ENCODE peak calls at places on chromosomes 6 and 20, in ten cellular contexts. One of them, this sample, is unnamed.

GRCh38 chr6:55290736-55291135 is 36.5 kb upstream of the GFRAL start:
- DNase-seq in activated T-cell treated with anti-CD3 and anti-CD28 coated beads, Interleukin-2, amount 50 U/mL, for 72 hours: no peak
- DNase-seq in colonic mucosa: no peak
- DNase-seq in HFF-Myc: no peak
- DNase-seq in skeletal muscle cell: no peak
- DNase-seq in nucleus accumbens: no peak
- DNase-seq in adipocyte: peak; percentile 3
- DNase-seq in NCI-H1694: no peak
- DNase-seq in naive B cell: no peak
- DNase-seq in HuH-7: no peak
- DNase-seq in this sample: no peak

GRCh38 chr6:45421700-45422540 is 44.2 kb upstream of the SUPT3H start:
- DNase-seq in activated T-cell treated with anti-CD3 and anti-CD28 coated beads, Interleukin-2, amount 50 U/mL, for 72 hours: peak; percentile 66
- DNase-seq in colonic mucosa: peak; percentile 46
- DNase-seq in HFF-Myc: no peak
- DNase-seq in skeletal muscle cell: peak; percentile 40
- DNase-seq in nucleus accumbens: peak; percentile 59
- DNase-seq in adipocyte: peak; percentile 82
- DNase-seq in NCI-H1694: no peak
- DNase-seq in naive B cell: peak; percentile 39
- DNase-seq in HuH-7: peak; percentile 42
- DNase-seq in this sample: peak; percentile 36

GRCh38 chr6:69349776-69350175 is 447.0 kb downstream of the LMBRD1 start:
- DNase-seq in activated T-cell treated with anti-CD3 and anti-CD28 coated beads, Interleukin-2, amount 50 U/mL, for 72 hours: no peak
- DNase-seq in colonic mucosa: no peak
- DNase-seq in HFF-Myc: no peak
- DNase-seq in skeletal muscle cell: no peak
- DNase-seq in nucleus accumbens: peak; percentile 33
- DNase-seq in adipocyte: no peak
- DNase-seq in NCI-H1694: peak; percentile 69
- DNase-seq in naive B cell: no peak
- DNase-seq in HuH-7: no peak
- DNase-seq in this sample: no peak

GRCh38 chr6:35294308-35294945 is 3.2 kb upstream of the DEF6 start:
- DNase-seq in activated T-cell treated with anti-CD3 and anti-CD28 coated beads, Interleukin-2, amount 50 U/mL, for 72 hours: peak; percentile 47
- DNase-seq in colonic mucosa: no peak
- DNase-seq in HFF-Myc: no peak
- DNase-seq in skeletal muscle cell: no peak
- DNase-seq in nucleus accumbens: no peak
- DNase-seq in adipocyte: peak; percentile 52
- DNase-seq in NCI-H1694: no peak
- DNase-seq in naive B cell: peak; percentile 48
- DNase-seq in HuH-7: peak; percentile 75
- DNase-seq in this sample: no peak

GRCh38 chr20:5039255-5039657 is 37.9 kb upstream of the SLC23A2 start:
- DNase-seq in activated T-cell treated with anti-CD3 and anti-CD28 coated beads, Interleukin-2, amount 50 U/mL, for 72 hours: peak; percentile 36
- DNase-seq in colonic mucosa: no peak
- DNase-seq in HFF-Myc: no peak
- DNase-seq in skeletal muscle cell: no peak
- DNase-seq in nucleus accumbens: no peak
- DNase-seq in adipocyte: no peak
- DNase-seq in NCI-H1694: no peak
- DNase-seq in naive B cell: no peak
- DNase-seq in HuH-7: no peak
- DNase-seq in this sample: no peak

GRCh38 chr6:146543940-146544661 is 468 bp downstream of the RAB32 start:
- DNase-seq in activated T-cell treated with anti-CD3 and anti-CD28 coated beads, Interleukin-2, amount 50 U/mL, for 72 hours: peak; percentile 2
- DNase-seq in colonic mucosa: peak; percentile 60
- DNase-seq in HFF-Myc: no peak
- DNase-seq in skeletal muscle cell: no peak
- DNase-seq in nucleus accumbens: peak; percentile 57
- DNase-seq in adipocyte: peak; percentile 71
- DNase-seq in NCI-H1694: no peak
- DNase-seq in naive B cell: no peak
- DNase-seq in HuH-7: peak; percentile 69
- DNase-seq in this sample: peak; percentile 17

GRCh38 chr6:69832558-69832957 is 33.8 kb upstream of the COL19A1 start:
- DNase-seq in activated T-cell treated with anti-CD3 and anti-CD28 coated beads, Interleukin-2, amount 50 U/mL, for 72 hours: no peak
- DNase-seq in colonic mucosa: no peak
- DNase-seq in HFF-Myc: no peak
- DNase-seq in skeletal muscle cell: no peak
- DNase-seq in nucleus accumbens: no peak
- DNase-seq in adipocyte: no peak
- DNase-seq in NCI-H1694: no peak
- DNase-seq in naive B cell: no peak
- DNase-seq in HuH-7: no peak
- DNase-seq in this sample: no peak

GRCh38 chr6:56863366-56863765 is 91.5 kb upstream of the BEND6 start:
- DNase-seq in activated T-cell treated with anti-CD3 and anti-CD28 coated beads, Interleukin-2, amount 50 U/mL, for 72 hours: no peak
- DNase-seq in colonic mucosa: no peak
- DNase-seq in HFF-Myc: no peak
- DNase-seq in skeletal muscle cell: peak; percentile 67
- DNase-seq in nucleus accumbens: no peak
- DNase-seq in adipocyte: peak; percentile 62
- DNase-seq in NCI-H1694: no peak
- DNase-seq in naive B cell: no peak
- DNase-seq in HuH-7: no peak
- DNase-seq in this sample: no peak

GRCh38 chr20:5807431-5807830 is 57.2 kb downstream of the SHLD1 start:
- DNase-seq in activated T-cell treated with anti-CD3 and anti-CD28 coated beads, Interleukin-2, amount 50 U/mL, for 72 hours: no peak
- DNase-seq in colonic mucosa: no peak
- DNase-seq in HFF-Myc: no peak
- DNase-seq in skeletal muscle cell: no peak
- DNase-seq in nucleus accumbens: no peak
- DNase-seq in adipocyte: no peak
- DNase-seq in NCI-H1694: no peak
- DNase-seq in naive B cell: no peak
- DNase-seq in HuH-7: no peak
- DNase-seq in this sample: no peak

GRCh38 chr6:133631421-133631820 is 257.5 kb upstream of the TCF21 start:
- DNase-seq in activated T-cell treated with anti-CD3 and anti-CD28 coated beads, Interleukin-2, amount 50 U/mL, for 72 hours: no peak
- DNase-seq in colonic mucosa: no peak
- DNase-seq in HFF-Myc: no peak
- DNase-seq in skeletal muscle cell: no peak
- DNase-seq in nucleus accumbens: no peak
- DNase-seq in adipocyte: peak; percentile 78
- DNase-seq in NCI-H1694: no peak
- DNase-seq in naive B cell: no peak
- DNase-seq in HuH-7: no peak
- DNase-seq in this sample: no peak

GRCh38 chr20:29410805-29411457 is 1846.5 kb upstream of the DEFB115 start:
- DNase-seq in activated T-cell treated with anti-CD3 and anti-CD28 coated beads, Interleukin-2, amount 50 U/mL, for 72 hours: no peak
- DNase-seq in colonic mucosa: no peak
- DNase-seq in HFF-Myc: no peak
- DNase-seq in skeletal muscle cell: no peak
- DNase-seq in nucleus accumbens: no peak
- DNase-seq in adipocyte: no peak
- DNase-seq in NCI-H1694: no peak
- DNase-seq in naive B cell: no peak
- DNase-seq in HuH-7: no peak
- DNase-seq in this sample: no peak

GRCh38 chr20:584375-585301 is 25.5 kb downstream of the TCF15 start:
- DNase-seq in activated T-cell treated with anti-CD3 and anti-CD28 coated beads, Interleukin-2, amount 50 U/mL, for 72 hours: no peak
- DNase-seq in colonic mucosa: no peak
- DNase-seq in HFF-Myc: no peak
- DNase-seq in skeletal muscle cell: no peak
- DNase-seq in nucleus accumbens: no peak
- DNase-seq in adipocyte: no peak
- DNase-seq in NCI-H1694: no peak
- DNase-seq in naive B cell: no peak
- DNase-seq in HuH-7: no peak
- DNase-seq in this sample: no peak

GRCh38 chr6:37052027-37052628 is 46.7 kb downstream of the FGD2 start:
- DNase-seq in activated T-cell treated with anti-CD3 and anti-CD28 coated beads, Interleukin-2, amount 50 U/mL, for 72 hours: peak; percentile 52
- DNase-seq in colonic mucosa: no peak
- DNase-seq in HFF-Myc: no peak
- DNase-seq in skeletal muscle cell: no peak
- DNase-seq in nucleus accumbens: no peak
- DNase-seq in adipocyte: no peak
- DNase-seq in NCI-H1694: no peak
- DNase-seq in naive B cell: no peak
- DNase-seq in HuH-7: no peak
- DNase-seq in this sample: no peak

GRCh38 chr6:44485601-44486000 is 98.1 kb downstream of the CDC5L start:
- DNase-seq in activated T-cell treated with anti-CD3 and anti-CD28 coated beads, Interleukin-2, amount 50 U/mL, for 72 hours: no peak
- DNase-seq in colonic mucosa: no peak
- DNase-seq in HFF-Myc: no peak
- DNase-seq in skeletal muscle cell: no peak
- DNase-seq in nucleus accumbens: no peak
- DNase-seq in adipocyte: no peak
- DNase-seq in NCI-H1694: no peak
- DNase-seq in naive B cell: no peak
- DNase-seq in HuH-7: no peak
- DNase-seq in this sample: no peak

GRCh38 chr6:24495516-24495847 is 713 bp downstream of the ALDH5A1 start:
- DNase-seq in activated T-cell treated with anti-CD3 and anti-CD28 coated beads, Interleukin-2, amount 50 U/mL, for 72 hours: peak; percentile 14
- DNase-seq in colonic mucosa: peak; percentile 75
- DNase-seq in HFF-Myc: no peak
- DNase-seq in skeletal muscle cell: peak; percentile 24
- DNase-seq in nucleus accumbens: peak; percentile 25
- DNase-seq in adipocyte: peak; percentile 44
- DNase-seq in NCI-H1694: no peak
- DNase-seq in naive B cell: peak; percentile 71
- DNase-seq in HuH-7: peak; percentile 60
- DNase-seq in this sample: no peak

GRCh38 chr6:119078449-119079287 is at the start of gene FAM184A:
- DNase-seq in activated T-cell treated with anti-CD3 and anti-CD28 coated beads, Interleukin-2, amount 50 U/mL, for 72 hours: peak; percentile 84
- DNase-seq in colonic mucosa: peak; percentile 54
- DNase-seq in HFF-Myc: no peak
- DNase-seq in skeletal muscle cell: peak; percentile 14
- DNase-seq in nucleus accumbens: peak; percentile 75
- DNase-seq in adipocyte: peak; percentile 80
- DNase-seq in NCI-H1694: no peak
- DNase-seq in naive B cell: peak; percentile 59
- DNase-seq in HuH-7: peak; percentile 81
- DNase-seq in this sample: peak; percentile 53

GRCh38 chr6:145372671-145373123 is 362.6 kb downstream of the EPM2A start:
- DNase-seq in activated T-cell treated with anti-CD3 and anti-CD28 coated beads, Interleukin-2, amount 50 U/mL, for 72 hours: peak; percentile 3
- DNase-seq in colonic mucosa: no peak
- DNase-seq in HFF-Myc: no peak
- DNase-seq in skeletal muscle cell: peak; percentile 24
- DNase-seq in nucleus accumbens: peak; percentile 6
- DNase-seq in adipocyte: peak; percentile 34
- DNase-seq in NCI-H1694: no peak
- DNase-seq in naive B cell: no peak
- DNase-seq in HuH-7: no peak
- DNase-seq in this sample: no peak

GRCh38 chr6:93417421-93417996 is 1.9 kb downstream of the EPHA7 start:
- DNase-seq in activated T-cell treated with anti-CD3 and anti-CD28 coated beads, Interleukin-2, amount 50 U/mL, for 72 hours: no peak
- DNase-seq in colonic mucosa: no peak
- DNase-seq in HFF-Myc: no peak
- DNase-seq in skeletal muscle cell: no peak
- DNase-seq in nucleus accumbens: peak; percentile 8
- DNase-seq in adipocyte: peak; percentile 15
- DNase-seq in NCI-H1694: no peak
- DNase-seq in naive B cell: no peak
- DNase-seq in HuH-7: no peak
- DNase-seq in this sample: peak; percentile 36

GRCh38 chr20:11891081-11891826 is 26.4 kb upstream of the BTBD3 start:
- DNase-seq in activated T-cell treated with anti-CD3 and anti-CD28 coated beads, Interleukin-2, amount 50 U/mL, for 72 hours: peak; percentile 21
- DNase-seq in colonic mucosa: peak; percentile 63
- DNase-seq in HFF-Myc: no peak
- DNase-seq in skeletal muscle cell: no peak
- DNase-seq in nucleus accumbens: peak; percentile 64
- DNase-seq in adipocyte: peak; percentile 80
- DNase-seq in NCI-H1694: no peak
- DNase-seq in naive B cell: peak; percentile 14
- DNase-seq in HuH-7: peak; percentile 55
- DNase-seq in this sample: peak; percentile 7

GRCh38 chr6:68012822-68013221 is 622.3 kb upstream of the ADGRB3 start:
- DNase-seq in activated T-cell treated with anti-CD3 and anti-CD28 coated beads, Interleukin-2, amount 50 U/mL, for 72 hours: no peak
- DNase-seq in colonic mucosa: no peak
- DNase-seq in HFF-Myc: no peak
- DNase-seq in skeletal muscle cell: no peak
- DNase-seq in nucleus accumbens: no peak
- DNase-seq in adipocyte: no peak
- DNase-seq in NCI-H1694: no peak
- DNase-seq in naive B cell: no peak
- DNase-seq in HuH-7: no peak
- DNase-seq in this sample: no peak

GRCh38 chr6:32662836-32663235 is 3.6 kb downstream of the HLA-DQB1 start:
- DNase-seq in activated T-cell treated with anti-CD3 and anti-CD28 coated beads, Interleukin-2, amount 50 U/mL, for 72 hours: no peak
- DNase-seq in colonic mucosa: no peak
- DNase-seq in HFF-Myc: no peak
- DNase-seq in skeletal muscle cell: no peak
- DNase-seq in nucleus accumbens: no peak
- DNase-seq in adipocyte: no peak
- DNase-seq in NCI-H1694: no peak
- DNase-seq in naive B cell: no peak
- DNase-seq in HuH-7: no peak
- DNase-seq in this sample: no peak

GRCh38 chr6:41419385-41419784 is 84.0 kb downstream of the NCR2 start:
- DNase-seq in activated T-cell treated with anti-CD3 and anti-CD28 coated beads, Interleukin-2, amount 50 U/mL, for 72 hours: no peak
- DNase-seq in colonic mucosa: no peak
- DNase-seq in HFF-Myc: no peak
- DNase-seq in skeletal muscle cell: no peak
- DNase-seq in nucleus accumbens: no peak
- DNase-seq in adipocyte: no peak
- DNase-seq in NCI-H1694: no peak
- DNase-seq in naive B cell: no peak
- DNase-seq in HuH-7: no peak
- DNase-seq in this sample: no peak

GRCh38 chr20:1184638-1185315 is at the start of gene TMEM74B:
- DNase-seq in activated T-cell treated with anti-CD3 and anti-CD28 coated beads, Interleukin-2, amount 50 U/mL, for 72 hours: peak; percentile 14
- DNase-seq in colonic mucosa: no peak
- DNase-seq in HFF-Myc: no peak
- DNase-seq in skeletal muscle cell: no peak
- DNase-seq in nucleus accumbens: no peak
- DNase-seq in adipocyte: peak; percentile 10
- DNase-seq in NCI-H1694: no peak
- DNase-seq in naive B cell: no peak
- DNase-seq in HuH-7: peak; percentile 42
- DNase-seq in this sample: no peak

GRCh38 chr20:57251344-57251743 is 15.1 kb downstream of the BMP7 start:
- DNase-seq in activated T-cell treated with anti-CD3 and anti-CD28 coated beads, Interleukin-2, amount 50 U/mL, for 72 hours: peak; percentile 9
- DNase-seq in colonic mucosa: no peak
- DNase-seq in HFF-Myc: no peak
- DNase-seq in skeletal muscle cell: no peak
- DNase-seq in nucleus accumbens: no peak
- DNase-seq in adipocyte: no peak
- DNase-seq in NCI-H1694: no peak
- DNase-seq in naive B cell: no peak
- DNase-seq in HuH-7: no peak
- DNase-seq in this sample: no peak

GRCh38 chr6:155186052-155186658 is 77.7 kb upstream of the CLDN20 start:
- DNase-seq in activated T-cell treated with anti-CD3 and anti-CD28 coated beads, Interleukin-2, amount 50 U/mL, for 72 hours: peak; percentile 78
- DNase-seq in colonic mucosa: no peak
- DNase-seq in HFF-Myc: no peak
- DNase-seq in skeletal muscle cell: no peak
- DNase-seq in nucleus accumbens: no peak
- DNase-seq in adipocyte: no peak
- DNase-seq in NCI-H1694: no peak
- DNase-seq in naive B cell: no peak
- DNase-seq in HuH-7: no peak
- DNase-seq in this sample: no peak